ENCODE peak calls at places on chromosomes 16 and 17, in nine cellular contexts. R is NT2/D1; Z is right cardiac atrium; N is H7; A is stimulated activated CD8-positive, alpha-beta memory T cell treated with anti-CD3 and anti-CD28 coated beads, Interleukin-4, amount 100 ng/mL, for 1 hour; F is activated CD4-positive, alpha-beta T cell treated with anti-CD3 and anti-CD28 coated beads, Interleukin-2, amount 50 U/mL, for 24 hours; G is Ammon's horn; P is HFF-Myc; M is stimulated activated naive B cell treated with anti-CD40 and anti-IgM and Interleukin-4, amounts not matched to agents 10 μg/mL and 1 μg/mL and 100 μg/mL, for 72 hours. B is an unnamed sample.

GRCh38 chr17:57959929-57960328 is 4.7 kb upstream of the CUEDC1 start:
- DNase-seq in N (peak; percentile 5), M (no peak), P (no peak), Z (no peak), G (no peak), R (no peak), F (no peak), A (no peak), B (no peak)

GRCh38 chr16:89047331-89048086 is 46.1 kb upstream of the ACSF3 start:
- DNase-seq in G (no peak), A (no peak), F (no peak), Z (peak; percentile 33), P (no peak), R (no peak), M (no peak), N (no peak), B (no peak)

GRCh38 chr17:69608808-69609494 is 194.5 kb downstream of the MAP2K6 start:
- DNase-seq in A (no peak), R (no peak), M (no peak), F (no peak), G (peak; percentile 36), N (no peak), Z (no peak), P (peak; percentile 82), B (peak; percentile 71)

GRCh38 chr16:85689285-85689949 is 663 bp upstream of the GINS2 start:
- DNase-seq in R (no peak), Z (peak; percentile 48), M (no peak), A (no peak), G (no peak), P (no peak), N (peak; percentile 64), F (no peak), B (no peak)

GRCh38 chr17:64084086-64084939 is 45.6 kb downstream of the ERN1 start:
- DNase-seq in P (no peak), N (peak; percentile 47), M (no peak), A (no peak), Z (no peak), R (no peak), F (no peak), G (no peak), B (no peak)

GRCh38 chr17:67993998-67994361 is 2.3 kb downstream of the C17orf58 start:
- DNase-seq in N (no peak), P (no peak), A (no peak), R (no peak), M (no peak), G (no peak), F (no peak), Z (no peak), B (no peak)

GRCh38 chr17:13784466-13784865 is 182.7 kb upstream of the HS3ST3A1 start:
- DNase-seq in N (no peak), A (no peak), Z (no peak), M (no peak), F (no peak), G (no peak), P (no peak), R (no peak), B (no peak)

GRCh38 chr16:54587176-54587515 is 300.6 kb upstream of the IRX3 start:
- DNase-seq in Z (no peak), G (no peak), M (no peak), R (no peak), F (no peak), N (no peak), P (no peak), A (no peak), B (no peak)

GRCh38 chr17:42675984-42676423 is 790 bp downstream of the PLEKHH3 start:
- DNase-seq in R (no peak), F (no peak), G (no peak), Z (peak; percentile 88), M (no peak), P (no peak), N (peak; percentile 78), A (no peak), B (no peak)